ENCODE peak calls at places on chromosomes 4 and X, in nine cellular contexts. H, O, S, R, C, Q, A, F and J are unnamed samples.

GRCh38 chr4:123785515-123785914 is 388.9 kb downstream of the SPRY1 start:
- DNase-seq in H (no peak), R (peak), F (no peak), S (peak), A (peak), Q (no peak), C (no peak), O (no peak), J (peak)

GRCh38 chr4:24771241-24771640 is 24.1 kb upstream of the SOD3 start:
- DNase-seq in R (no peak), A (no peak), F (no peak), H (no peak), C (no peak), Q (no peak), S (no peak), O (no peak), J (no peak)

GRCh38 chr4:109996531-109996930 is 83.8 kb downstream of the EGF start:
- DNase-seq in Q (no peak), R (peak), H (no peak), C (no peak), S (no peak), A (no peak), F (no peak), O (no peak), J (no peak)

GRCh38 chr4:148263820-148264219 is 178.4 kb downstream of the NR3C2 start:
- DNase-seq in A (no peak), F (no peak), C (no peak), S (no peak), H (no peak), R (no peak), O (no peak), Q (no peak), J (no peak)

GRCh38 chr4:186297013-186297645 is 31.1 kb downstream of the F11 start:
- DNase-seq in A (peak), S (no peak), O (no peak), Q (peak), C (peak), R (peak), F (peak), H (peak), J (no peak)

GRCh38 chr4:147034372-147034771 is 88.7 kb upstream of the TTC29 start:
- DNase-seq in A (peak), Q (no peak), R (no peak), C (no peak), F (no peak), S (no peak), O (no peak), H (no peak), J (no peak)

GRCh38 chr4:52577285-52577968 is 81.7 kb downstream of the USP46 start:
- DNase-seq in A (peak), R (peak), C (no peak), F (no peak), O (no peak), Q (no peak), H (no peak), S (no peak), J (no peak)

GRCh38 chrX:87583679-87584078 is 66.1 kb downstream of the KLHL4 start:
- DNase-seq in F (no peak), S (no peak), A (no peak), C (no peak), Q (peak), R (peak), O (no peak), H (peak), J (no peak)

GRCh38 chr4:141658316-141658715 is 21.9 kb downstream of the IL15 start:
- DNase-seq in A (no peak), O (no peak), R (no peak), C (no peak), Q (no peak), S (no peak), H (no peak), F (no peak), J (no peak)

GRCh38 chr4:89277412-89277811 is 30.2 kb downstream of the GPRIN3 start:
- DNase-seq in R (peak), O (no peak), H (no peak), F (no peak), Q (no peak), C (no peak), S (no peak), A (peak), J (no peak)

GRCh38 chrX:35625714-35626113 is 172.4 kb upstream of the MAGEB16 start:
- DNase-seq in O (no peak), H (no peak), S (no peak), C (no peak), Q (no peak), R (no peak), F (no peak), A (no peak), J (peak)

DNA sequence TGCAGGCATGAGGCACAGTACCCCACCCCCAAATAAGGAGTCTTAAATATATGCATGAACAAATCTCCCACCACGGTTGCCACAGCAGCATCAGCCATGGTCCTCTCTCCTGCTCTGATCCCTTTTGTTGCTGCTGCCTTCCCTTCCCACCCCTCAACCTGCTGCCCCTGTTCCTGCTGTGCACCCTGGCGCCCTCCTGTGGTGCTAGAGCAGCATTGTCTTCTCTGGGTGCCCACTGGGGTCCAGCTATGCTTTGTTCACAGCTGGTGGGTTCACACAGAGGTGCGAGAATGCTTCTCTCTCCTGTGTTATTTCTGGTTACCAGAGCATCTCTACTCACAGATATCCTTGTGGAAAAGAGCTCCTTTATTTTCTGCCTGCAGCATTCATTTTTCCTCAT is 116.2 kb downstream of the GATB start:
- DNase-seq in O (no peak), F (no peak), S (no peak), A (no peak), Q (peak), H (peak), R (no peak), C (no peak), J (peak)
- TF ChIP-seq CTCF in O (peak), F (peak), S (peak), A (peak), Q (peak), H (no peak), R (peak), C (peak), J (no peak)

DNA sequence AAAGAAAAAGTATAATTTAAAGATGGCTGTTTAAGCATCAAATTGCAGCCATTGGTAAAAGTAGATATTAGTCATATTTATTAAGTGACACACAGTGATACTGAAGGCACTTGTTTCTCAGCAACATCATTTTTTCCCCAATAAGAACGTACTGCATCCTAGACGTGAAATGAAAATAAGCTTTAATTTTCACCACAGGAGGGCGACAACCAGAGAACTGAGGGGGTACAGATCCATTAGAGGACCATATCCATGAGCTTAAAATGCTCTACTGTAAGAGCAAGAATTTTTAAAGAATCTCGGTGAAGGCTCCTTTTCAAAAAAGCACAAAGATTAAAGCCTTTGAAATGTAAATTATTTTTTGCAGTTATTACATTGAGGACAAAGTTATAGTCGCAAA is 33.4 kb downstream of the FRG1 start:
- DNase-seq in Q (no peak), H (no peak), S (no peak), F (peak), A (no peak), C (no peak), R (no peak), O (no peak), J (no peak)
- TF ChIP-seq CTCF in Q (peak), H (no peak), S (peak), F (peak), A (peak), C (no peak), R (peak), O (peak), J (no peak)

GRCh38 chrX:104189862-104190261 is 23.6 kb downstream of the FAM199X start:
- DNase-seq in O (no peak), H (no peak), R (peak), S (no peak), C (no peak), A (no peak), Q (no peak), F (no peak), J (no peak)

GRCh38 chrX:104193485-104193884 is 27.2 kb downstream of the FAM199X start:
- DNase-seq in O (no peak), C (no peak), H (no peak), F (no peak), S (no peak), Q (no peak), A (no peak), R (peak), J (no peak)

GRCh38 chrX:104195013-104195412 is 28.8 kb downstream of the FAM199X start:
- DNase-seq in O (no peak), H (no peak), A (no peak), R (no peak), Q (no peak), C (no peak), S (no peak), F (no peak), J (no peak)

GRCh38 chrX:104195489-104196084 is 29.3 kb downstream of the FAM199X start:
- DNase-seq in H (peak), Q (no peak), S (no peak), A (peak), F (peak), C (no peak), O (no peak), R (peak), J (no peak)
- TF ChIP-seq CTCF in H (peak), Q (peak), S (peak), A (peak), F (peak), C (peak), O (peak), R (peak), J (peak)

DNA sequence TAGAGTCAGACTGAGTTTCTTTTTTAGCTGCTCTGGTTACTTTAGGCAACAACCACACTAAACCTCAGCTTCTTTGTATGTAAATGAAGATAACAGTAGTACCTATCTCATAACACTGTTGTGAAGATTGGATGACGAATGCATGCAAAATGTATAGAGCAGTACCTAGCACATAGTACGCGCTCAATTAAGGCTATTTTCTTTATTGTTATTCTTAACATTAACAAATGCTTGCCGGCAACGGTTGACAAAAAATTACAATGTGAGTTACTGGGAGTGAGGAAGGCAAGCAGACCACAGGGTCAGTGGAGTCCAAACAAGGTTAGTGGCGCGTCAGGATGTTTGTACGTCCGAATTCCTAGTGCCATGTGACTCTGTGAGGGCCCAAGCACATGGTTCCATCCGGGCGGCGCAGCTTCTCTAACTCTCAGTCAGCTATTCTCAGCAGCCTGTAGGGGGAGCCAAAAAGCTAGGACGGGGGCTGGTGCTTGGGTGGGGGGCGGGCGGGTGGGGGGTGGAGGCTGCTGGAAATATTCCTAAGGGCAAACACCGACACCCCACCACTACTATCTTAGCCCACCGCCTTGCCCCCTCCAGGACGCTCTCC is 795 bp upstream of the NALF2 start:
- DNase-seq in C (no peak), Q (no peak), A (no peak), H (no peak), F (peak), S (no peak), R (no peak), O (no peak), J (peak)
- TF ChIP-seq CTCF in C (no peak), Q (peak), A (peak), H (peak), F (peak), S (peak), R (no peak), O (peak), J (no peak)

DNA sequence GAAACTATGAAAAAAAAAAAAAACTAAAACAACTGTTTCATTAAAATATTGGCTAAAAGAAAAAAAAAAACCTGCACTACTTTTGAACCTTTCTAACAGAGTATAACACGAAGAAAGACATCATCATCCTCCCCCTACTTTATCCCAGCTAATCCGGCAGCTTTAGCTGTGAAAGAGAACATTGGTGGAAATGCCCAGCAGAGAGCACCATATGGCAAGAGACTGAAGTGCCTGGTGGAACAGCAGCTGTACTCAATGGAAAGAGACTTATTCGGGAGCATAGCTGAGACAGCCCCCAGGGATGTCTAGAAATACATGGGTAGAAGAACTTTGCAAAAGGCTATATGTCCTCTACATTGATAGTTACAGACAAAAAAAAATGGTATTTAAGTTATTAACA is 30.3 kb downstream of the STPG2 start:
- DNase-seq in S (no peak), Q (peak), H (no peak), A (peak), F (no peak), R (peak), C (no peak), O (no peak), J (no peak)
- TF ChIP-seq CTCF in S (peak), Q (no peak), H (no peak), A (peak), F (no peak), R (peak), C (no peak), O (no peak), J (no peak)

GRCh38 chrX:107715331-107716044 is 60.1 kb downstream of the TSC22D3 start:
- DNase-seq in H (no peak), F (no peak), Q (no peak), S (no peak), R (peak), C (no peak), O (no peak), A (peak), J (no peak)

GRCh38 chrX:107712231-107713204 is 63.1 kb downstream of the TSC22D3 start:
- DNase-seq in F (no peak), A (no peak), S (no peak), O (no peak), R (peak), C (no peak), H (no peak), Q (no peak), J (peak)

GRCh38 chrX:107716045-107716684 is 59.4 kb downstream of the TSC22D3 start:
- DNase-seq in S (peak), F (peak), C (no peak), A (no peak), O (peak), Q (peak), H (no peak), R (peak), J (no peak)

GRCh38 chrX:107713205-107714195 is 62.1 kb downstream of the TSC22D3 start:
- DNase-seq in C (no peak), F (no peak), O (no peak), H (no peak), Q (no peak), S (no peak), R (no peak), A (no peak), J (peak)

DNA sequence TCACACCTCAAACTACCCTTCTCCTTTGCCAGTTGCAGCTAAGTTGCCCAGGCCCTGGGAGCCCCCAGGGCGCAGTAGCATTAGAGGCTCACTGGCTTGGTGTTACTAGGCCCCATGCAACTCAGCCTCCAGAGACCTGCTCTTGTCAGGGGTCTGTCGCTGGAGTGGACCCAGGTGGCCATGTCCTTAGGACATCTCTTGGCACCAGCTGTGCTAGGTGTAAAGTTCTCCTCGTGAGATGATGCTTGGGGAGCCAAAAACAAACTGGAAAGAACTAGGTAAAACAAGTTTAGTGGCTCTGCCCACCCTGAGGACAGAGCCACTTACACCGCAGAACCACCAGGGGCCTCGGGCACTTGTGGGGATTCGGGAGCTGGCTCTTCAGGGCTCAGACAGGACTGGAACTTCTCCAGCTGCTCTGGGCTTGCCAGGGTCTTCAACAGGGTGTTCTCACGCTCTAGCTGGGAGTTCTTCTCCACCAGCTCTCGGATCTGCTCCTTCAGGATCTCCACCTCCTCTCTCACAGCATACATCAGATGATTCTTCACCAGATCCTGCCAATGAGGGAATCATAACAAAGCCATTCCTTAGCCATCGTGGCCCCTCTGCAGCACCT is 61.3 kb downstream of the TSC22D3 start:
- DNase-seq in R (no peak), F (no peak), O (no peak), A (no peak), H (no peak), C (no peak), Q (no peak), S (no peak), J (no peak)
- TF ChIP-seq CTCF in R (no peak), F (no peak), O (peak), A (peak), H (no peak), C (no peak), Q (no peak), S (no peak), J (no peak)

GRCh38 chr4:7917669-7918068 is 22.0 kb downstream of the AFAP1 start:
- DNase-seq in Q (no peak), S (no peak), O (no peak), R (no peak), A (no peak), F (no peak), H (no peak), C (no peak), J (no peak)
- TF ChIP-seq CTCF in Q (no peak), S (no peak), O (no peak), R (peak), A (no peak), F (no peak), H (no peak), C (no peak), J (no peak)

DNA sequence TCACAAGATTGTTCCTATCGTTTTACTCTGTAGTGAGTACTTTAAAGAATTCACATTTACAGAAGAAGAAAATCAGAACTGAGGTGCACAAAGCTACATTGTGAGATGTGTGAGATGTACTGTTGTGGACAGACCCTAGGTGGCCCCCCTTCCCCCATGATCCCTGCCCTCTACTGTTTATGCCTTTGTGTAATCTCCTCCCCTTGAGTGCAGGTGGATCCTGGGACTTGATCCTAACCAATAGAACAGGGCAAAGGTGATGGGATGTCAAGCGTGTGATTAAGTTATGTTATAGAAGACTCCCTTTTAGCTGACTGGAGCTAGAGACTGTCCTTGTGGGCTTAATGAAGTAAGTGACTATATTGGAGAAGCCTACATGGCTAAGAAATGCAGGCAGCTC is 225.1 kb upstream of the LEF1 start:
- DNase-seq in C (no peak), H (no peak), Q (no peak), S (no peak), O (no peak), F (no peak), A (no peak), R (no peak), J (no peak)
- TF ChIP-seq CTCF in C (no peak), H (no peak), Q (no peak), S (no peak), O (no peak), F (no peak), A (no peak), R (no peak), J (no peak)

GRCh38 chr4:168514249-168514852 is 17.5 kb downstream of the PALLD start:
- DNase-seq in F (no peak), C (no peak), H (no peak), R (peak), O (no peak), S (no peak), A (peak), Q (no peak), J (no peak)
- TF ChIP-seq CTCF in F (peak), C (peak), H (peak), R (peak), O (peak), S (peak), A (peak), Q (peak), J (no peak)

GRCh38 chr4:82275431-82276423 is 98.1 kb downstream of the HNRNPD start:
- DNase-seq in S (no peak), R (peak), H (no peak), A (no peak), F (peak), O (no peak), C (no peak), Q (no peak), J (no peak)
- TF ChIP-seq CTCF in S (no peak), R (no peak), H (no peak), A (no peak), F (no peak), O (no peak), C (peak), Q (no peak), J (no peak)